ENCODE peak calls at places on chromosomes 11 and 22, in six cellular contexts. One of them, this sample, is unnamed.

GRCh38 chr11:120316880-120317688 is 8.0 kb upstream of the TLCD5 start:
- DNase-seq in IMR-90: peak; percentile 29
- DNase-seq in H1: no peak
- DNase-seq in trophoblast cell: peak; percentile 61
- DNase-seq in neuronal stem cell: no peak
- DNase-seq in H9: peak; percentile 87
- DNase-seq in this sample: peak; percentile 56

GRCh38 chr22:50710221-50710620 is 27.8 kb upstream of the ACR start:
- DNase-seq in IMR-90: no peak
- DNase-seq in H9: no peak
- DNase-seq in H1: no peak
- DNase-seq in trophoblast cell: no peak
- DNase-seq in neuronal stem cell: no peak
- DNase-seq in this sample: no peak

GRCh38 chr22:35046744-35047462 is 19.1 kb upstream of the ISX start:
- DNase-seq in IMR-90: no peak
- DNase-seq in H1: no peak
- DNase-seq in neuronal stem cell: no peak
- DNase-seq in H9: no peak
- DNase-seq in trophoblast cell: no peak
- DNase-seq in this sample: no peak

GRCh38 chr11:33543823-33544222 is 156.8 kb downstream of the C11orf91 start:
- DNase-seq in neuronal stem cell: no peak
- DNase-seq in H1: no peak
- DNase-seq in H9: no peak
- DNase-seq in trophoblast cell: peak; percentile 98
- DNase-seq in IMR-90: peak; percentile 53
- DNase-seq in this sample: no peak

GRCh38 chr11:43135966-43136534 is 175.7 kb upstream of the API5 start:
- DNase-seq in trophoblast cell: peak; percentile 76
- DNase-seq in IMR-90: no peak
- DNase-seq in H9: no peak
- DNase-seq in H1: no peak
- DNase-seq in neuronal stem cell: no peak
- DNase-seq in this sample: no peak

GRCh38 chr11:85718991-85719807 is 33.2 kb upstream of the CCDC89 start:
- DNase-seq in H9: peak; percentile 63
- DNase-seq in H1: peak; percentile 54
- DNase-seq in trophoblast cell: peak; percentile 93
- DNase-seq in IMR-90: peak; percentile 100
- DNase-seq in neuronal stem cell: peak; percentile 64
- DNase-seq in this sample: peak; percentile 93

GRCh38 chr11:29734287-29734686 is 282.5 kb downstream of the KCNA4 start:
- DNase-seq in H1: no peak
- DNase-seq in neuronal stem cell: no peak
- DNase-seq in H9: no peak
- DNase-seq in IMR-90: no peak
- DNase-seq in trophoblast cell: peak; percentile 76
- DNase-seq in this sample: no peak

GRCh38 chr11:86171627-86172026 is 72.9 kb upstream of the EED start:
- DNase-seq in trophoblast cell: no peak
- DNase-seq in H1: no peak
- DNase-seq in IMR-90: no peak
- DNase-seq in neuronal stem cell: no peak
- DNase-seq in H9: no peak
- DNase-seq in this sample: no peak

GRCh38 chr11:128598755-128599154 is 11.4 kb upstream of the ETS1 start:
- DNase-seq in H1: no peak
- DNase-seq in trophoblast cell: no peak
- DNase-seq in neuronal stem cell: no peak
- DNase-seq in IMR-90: peak; percentile 39
- DNase-seq in H9: no peak
- DNase-seq in this sample: peak; percentile 27

GRCh38 chr11:834371-835316 is 1.9 kb downstream of the CD151 start:
- DNase-seq in trophoblast cell: peak; percentile 60
- DNase-seq in H1: no peak
- DNase-seq in H9: peak; percentile 61
- DNase-seq in IMR-90: peak; percentile 69
- DNase-seq in neuronal stem cell: no peak
- DNase-seq in this sample: peak; percentile 78

GRCh38 chr22:43828711-43829447 is 16.8 kb upstream of the EFCAB6 start:
- DNase-seq in H1: no peak
- DNase-seq in IMR-90: peak; percentile 81
- DNase-seq in trophoblast cell: no peak
- DNase-seq in H9: peak; percentile 64
- DNase-seq in neuronal stem cell: no peak
- DNase-seq in this sample: peak; percentile 18

GRCh38 chr11:45869551-45869950 is 15.9 kb upstream of the MAPK8IP1 start:
- DNase-seq in IMR-90: no peak
- DNase-seq in H1: no peak
- DNase-seq in H9: no peak
- DNase-seq in neuronal stem cell: no peak
- DNase-seq in trophoblast cell: no peak
- DNase-seq in this sample: no peak

GRCh38 chr11:16883179-16883578 is 131.0 kb downstream of the PLEKHA7 start:
- DNase-seq in neuronal stem cell: no peak
- DNase-seq in IMR-90: no peak
- DNase-seq in H9: no peak
- DNase-seq in H1: no peak
- DNase-seq in trophoblast cell: peak; percentile 61
- DNase-seq in this sample: no peak

GRCh38 chr11:44188643-44189042 is 93.2 kb downstream of the EXT2 start:
- DNase-seq in H1: no peak
- DNase-seq in H9: no peak
- DNase-seq in neuronal stem cell: no peak
- DNase-seq in trophoblast cell: no peak
- DNase-seq in IMR-90: peak; percentile 5
- DNase-seq in this sample: peak; percentile 18

GRCh38 chr11:111938687-111939160 is 1.6 kb downstream of the DIXDC1 start:
- DNase-seq in neuronal stem cell: no peak
- DNase-seq in H9: peak; percentile 67
- DNase-seq in H1: no peak
- DNase-seq in IMR-90: peak; percentile 63
- DNase-seq in trophoblast cell: peak; percentile 27
- DNase-seq in this sample: peak; percentile 81

GRCh38 chr22:47552541-47553205 is 790.2 kb downstream of the TBC1D22A start:
- DNase-seq in neuronal stem cell: no peak
- DNase-seq in H1: no peak
- DNase-seq in trophoblast cell: no peak
- DNase-seq in IMR-90: no peak
- DNase-seq in H9: no peak
- DNase-seq in this sample: no peak

GRCh38 chr11:132402056-132402684 is 1031.8 kb downstream of the NTM start:
- DNase-seq in H9: peak; percentile 76
- DNase-seq in trophoblast cell: no peak
- DNase-seq in neuronal stem cell: peak; percentile 43
- DNase-seq in H1: peak; percentile 64
- DNase-seq in IMR-90: peak; percentile 51
- DNase-seq in this sample: peak; percentile 22

GRCh38 chr22:44497218-44497903 is 672 bp downstream of the RTL6 start:
- DNase-seq in H1: peak; percentile 54
- DNase-seq in H9: no peak
- DNase-seq in trophoblast cell: peak; percentile 18
- DNase-seq in neuronal stem cell: peak; percentile 9
- DNase-seq in IMR-90: peak; percentile 34
- DNase-seq in this sample: peak; percentile 11

GRCh38 chr22:22181515-22181959 is 63.0 kb upstream of the VPREB1 start:
- DNase-seq in H9: no peak
- DNase-seq in neuronal stem cell: no peak
- DNase-seq in H1: no peak
- DNase-seq in trophoblast cell: no peak
- DNase-seq in IMR-90: no peak
- DNase-seq in this sample: no peak

GRCh38 chr22:41683616-41684015 is 5.1 kb downstream of the SNU13 start:
- DNase-seq in H1: no peak
- DNase-seq in neuronal stem cell: no peak
- DNase-seq in H9: no peak
- DNase-seq in trophoblast cell: peak; percentile 92
- DNase-seq in IMR-90: no peak
- DNase-seq in this sample: no peak

GRCh38 chr11:115164774-115165173 is 339.4 kb downstream of the CADM1 start:
- DNase-seq in neuronal stem cell: no peak
- DNase-seq in H1: no peak
- DNase-seq in H9: peak; percentile 82
- DNase-seq in IMR-90: no peak
- DNase-seq in trophoblast cell: no peak
- DNase-seq in this sample: peak; percentile 17

GRCh38 chr11:92702771-92703170 is 266.7 kb upstream of the MTNR1B start:
- DNase-seq in H9: no peak
- DNase-seq in neuronal stem cell: no peak
- DNase-seq in IMR-90: peak; percentile 73
- DNase-seq in trophoblast cell: no peak
- DNase-seq in H1: no peak
- DNase-seq in this sample: no peak

GRCh38 chr11:10460611-10461275 is 5.7 kb downstream of the AMPD3 start:
- DNase-seq in H1: no peak
- DNase-seq in H9: peak; percentile 2
- DNase-seq in IMR-90: no peak
- DNase-seq in neuronal stem cell: no peak
- DNase-seq in trophoblast cell: no peak
- DNase-seq in this sample: no peak

GRCh38 chr11:134126197-134126822 is 57.4 kb downstream of the JAM3 start:
- DNase-seq in IMR-90: peak; percentile 97
- DNase-seq in neuronal stem cell: no peak
- DNase-seq in trophoblast cell: peak; percentile 19
- DNase-seq in H1: no peak
- DNase-seq in H9: peak; percentile 61
- DNase-seq in this sample: peak; percentile 99

GRCh38 chr11:61007383-61007970 is 36.0 kb downstream of the CD6 start:
- DNase-seq in trophoblast cell: peak; percentile 36
- DNase-seq in neuronal stem cell: no peak
- DNase-seq in IMR-90: no peak
- DNase-seq in H9: peak; percentile 52
- DNase-seq in H1: no peak
- DNase-seq in this sample: no peak

DNA sequence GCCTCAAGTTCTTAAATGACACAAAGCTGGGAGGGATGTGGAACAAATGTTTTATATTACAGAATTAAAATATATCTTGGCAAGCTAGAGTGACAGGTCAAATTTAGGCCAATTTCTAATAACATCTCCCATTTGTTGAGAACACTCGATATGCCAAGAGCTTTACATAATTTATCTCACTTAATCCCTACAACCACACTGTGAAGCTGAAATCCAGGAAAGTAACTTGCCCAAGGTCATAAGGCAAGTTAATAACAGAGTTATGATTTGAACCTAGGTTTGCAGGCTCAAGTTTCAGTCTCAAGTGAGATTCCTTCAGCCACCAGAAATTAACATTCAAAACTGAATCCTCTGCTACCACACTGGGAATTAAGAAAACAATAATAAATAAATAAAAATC is 38.3 kb downstream of the RAB30 start:
- DNase-seq in H9: no peak
- DNase-seq in IMR-90: no peak
- DNase-seq in H1: no peak
- DNase-seq in trophoblast cell: no peak
- DNase-seq in neuronal stem cell: no peak
- DNase-seq in this sample: no peak
- H3K27ac ChIP-seq in H9: no peak overlapping the region
- H3K27ac ChIP-seq in IMR-90: no peak overlapping the region
- H3K27ac ChIP-seq in H1: no peak overlapping the region
- H3K27ac ChIP-seq in trophoblast cell: no peak overlapping the region
- H3K27ac ChIP-seq in neuronal stem cell: no peak overlapping the region
- H3K27ac ChIP-seq in this sample: no peak overlapping the region

GRCh38 chr22:31241936-31242335 is 29.8 kb downstream of the LIMK2 start:
- DNase-seq in IMR-90: peak; percentile 90
- DNase-seq in H1: no peak
- DNase-seq in trophoblast cell: peak; percentile 93
- DNase-seq in H9: no peak
- DNase-seq in neuronal stem cell: no peak
- DNase-seq in this sample: peak; percentile 75

GRCh38 chr22:31244943-31245451 is 32.9 kb downstream of the LIMK2 start:
- DNase-seq in neuronal stem cell: no peak
- DNase-seq in H1: no peak
- DNase-seq in H9: no peak
- DNase-seq in trophoblast cell: no peak
- DNase-seq in IMR-90: no peak
- DNase-seq in this sample: no peak

GRCh38 chr22:31246687-31247086 is 34.6 kb downstream of the LIMK2 start:
- DNase-seq in H1: no peak
- DNase-seq in trophoblast cell: no peak
- DNase-seq in IMR-90: no peak
- DNase-seq in H9: no peak
- DNase-seq in neuronal stem cell: no peak
- DNase-seq in this sample: no peak

GRCh38 chr22:31243339-31244043 is 31.4 kb downstream of the LIMK2 start:
- DNase-seq in neuronal stem cell: no peak
- DNase-seq in IMR-90: no peak
- DNase-seq in trophoblast cell: peak; percentile 49
- DNase-seq in H1: no peak
- DNase-seq in H9: no peak
- DNase-seq in this sample: no peak

GRCh38 chr22:31244044-31244942 is 32.2 kb downstream of the LIMK2 start:
- DNase-seq in trophoblast cell: peak; percentile 84
- DNase-seq in neuronal stem cell: no peak
- DNase-seq in IMR-90: peak; percentile 80
- DNase-seq in H1: no peak
- DNase-seq in H9: peak; percentile 83
- DNase-seq in this sample: peak; percentile 94
- H2BK120ac ChIP-seq in trophoblast cell: peak overlapping the region; percentile 95
- H2BK120ac ChIP-seq in neuronal stem cell: no peak overlapping the region
- H2BK120ac ChIP-seq in IMR-90: peak overlapping the region; percentile 90
- H2BK120ac ChIP-seq in H1: no peak overlapping the region
- H2BK120ac ChIP-seq in H9: no peak overlapping the region
- H2BK120ac ChIP-seq in this sample: peak overlapping the region; percentile 84

GRCh38 chr22:46007848-46008261 is 30.9 kb upstream of the WNT7B start:
- DNase-seq in neuronal stem cell: no peak
- DNase-seq in trophoblast cell: no peak
- DNase-seq in H9: no peak
- DNase-seq in IMR-90: peak; percentile 87
- DNase-seq in H1: no peak
- DNase-seq in this sample: peak; percentile 33
- H2AFZ ChIP-seq in neuronal stem cell: peak overlapping the region; percentile 3
- H2AFZ ChIP-seq in trophoblast cell: peak overlapping the region; percentile 6
- H2AFZ ChIP-seq in H9: no peak overlapping the region
- H2AFZ ChIP-seq in IMR-90: peak overlapping the region; percentile 93
- H2AFZ ChIP-seq in H1: no peak overlapping the region
- H2AFZ ChIP-seq in this sample: peak overlapping the region; percentile 54

GRCh38 chr11:73287400-73288101 is 15.4 kb downstream of the P2RY6 start:
- DNase-seq in neuronal stem cell: no peak
- DNase-seq in IMR-90: no peak
- DNase-seq in H1: no peak
- DNase-seq in trophoblast cell: no peak
- DNase-seq in H9: no peak
- DNase-seq in this sample: no peak

GRCh38 chr11:73290536-73290935 is 17.5 kb upstream of the ARHGEF17 start:
- DNase-seq in H9: no peak
- DNase-seq in neuronal stem cell: no peak
- DNase-seq in H1: no peak
- DNase-seq in trophoblast cell: no peak
- DNase-seq in IMR-90: no peak
- DNase-seq in this sample: no peak

GRCh38 chr11:73291196-73291595 is 16.9 kb upstream of the ARHGEF17 start:
- DNase-seq in H1: no peak
- DNase-seq in H9: no peak
- DNase-seq in neuronal stem cell: no peak
- DNase-seq in IMR-90: no peak
- DNase-seq in trophoblast cell: no peak
- DNase-seq in this sample: no peak

GRCh38 chr11:73288197-73288872 is 16.2 kb downstream of the P2RY6 start:
- DNase-seq in H1: no peak
- DNase-seq in H9: no peak
- DNase-seq in trophoblast cell: no peak
- DNase-seq in IMR-90: no peak
- DNase-seq in neuronal stem cell: no peak
- DNase-seq in this sample: no peak

GRCh38 chr11:73288873-73289707 is 17.0 kb downstream of the P2RY6 start:
- DNase-seq in trophoblast cell: peak; percentile 73
- DNase-seq in IMR-90: peak; percentile 65
- DNase-seq in neuronal stem cell: peak; percentile 79
- DNase-seq in H9: peak; percentile 81
- DNase-seq in H1: peak; percentile 93
- DNase-seq in this sample: peak; percentile 84
- H3K27ac ChIP-seq in trophoblast cell: peak overlapping the region; percentile 58
- H3K27ac ChIP-seq in IMR-90: peak overlapping the region; percentile 1
- H3K27ac ChIP-seq in neuronal stem cell: no peak overlapping the region
- H3K27ac ChIP-seq in H9: no peak overlapping the region
- H3K27ac ChIP-seq in H1: no peak overlapping the region
- H3K27ac ChIP-seq in this sample: peak overlapping the region; percentile 6

This sample was measured in mesenchymal stem cell.